ENCODE peak calls at places on chromosomes 7 and 10, in seven cellular contexts. One of them, this sample, is unnamed.

GRCh38 chr10:103431902-103432301 is 20.3 kb downstream of the CALHM2 start:
- DNase-seq in dorsolateral prefrontal cortex: no peak
- DNase-seq in stomach: peak
- DNase-seq in uterus: no peak
- DNase-seq in hepatocyte: no peak
- DNase-seq in IMR-90: peak
- DNase-seq in psoas muscle: no peak
- DNase-seq in this sample: no peak

GRCh38 chr7:108380527-108380926 is 75.7 kb downstream of the NRCAM start:
- DNase-seq in dorsolateral prefrontal cortex: no peak
- DNase-seq in stomach: no peak
- DNase-seq in uterus: no peak
- DNase-seq in hepatocyte: no peak
- DNase-seq in IMR-90: no peak
- DNase-seq in psoas muscle: no peak
- DNase-seq in this sample: no peak

GRCh38 chr7:112453505-112454171 is 3.4 kb downstream of the IFRD1 start:
- DNase-seq in dorsolateral prefrontal cortex: no peak
- DNase-seq in stomach: no peak
- DNase-seq in uterus: no peak
- DNase-seq in hepatocyte: no peak
- DNase-seq in IMR-90: peak
- DNase-seq in psoas muscle: no peak
- DNase-seq in this sample: peak

GRCh38 chr7:128454808-128455555 is 696 bp upstream of the HILPDA start:
- DNase-seq in dorsolateral prefrontal cortex: no peak
- DNase-seq in stomach: no peak
- DNase-seq in uterus: peak
- DNase-seq in hepatocyte: peak
- DNase-seq in IMR-90: peak
- DNase-seq in psoas muscle: no peak
- DNase-seq in this sample: peak

GRCh38 chr7:1950623-1951523 is 280.8 kb downstream of the ELFN1 start:
- DNase-seq in dorsolateral prefrontal cortex: no peak
- DNase-seq in stomach: no peak
- DNase-seq in uterus: no peak
- DNase-seq in hepatocyte: no peak
- DNase-seq in IMR-90: peak
- DNase-seq in psoas muscle: peak
- DNase-seq in this sample: no peak

GRCh38 chr10:15370212-15370740 is 813 bp downstream of the FAM171A1 start:
- DNase-seq in dorsolateral prefrontal cortex: no peak
- DNase-seq in stomach: no peak
- DNase-seq in uterus: no peak
- DNase-seq in hepatocyte: peak
- DNase-seq in IMR-90: peak
- DNase-seq in psoas muscle: peak
- DNase-seq in this sample: peak

GRCh38 chr7:70177166-70177565 is 578.9 kb downstream of the AUTS2 start:
- DNase-seq in dorsolateral prefrontal cortex: no peak
- DNase-seq in stomach: no peak
- DNase-seq in uterus: no peak
- DNase-seq in hepatocyte: no peak
- DNase-seq in IMR-90: no peak
- DNase-seq in psoas muscle: no peak
- DNase-seq in this sample: no peak

GRCh38 chr10:34492081-34492480 is 323.0 kb downstream of the PARD3 start:
- DNase-seq in dorsolateral prefrontal cortex: no peak
- DNase-seq in stomach: no peak
- DNase-seq in uterus: no peak
- DNase-seq in hepatocyte: no peak
- DNase-seq in IMR-90: no peak
- DNase-seq in psoas muscle: no peak
- DNase-seq in this sample: no peak

GRCh38 chr7:157612664-157613561 is 276.1 kb downstream of the DNAJB6 start:
- DNase-seq in dorsolateral prefrontal cortex: no peak
- DNase-seq in stomach: peak
- DNase-seq in uterus: no peak
- DNase-seq in hepatocyte: peak
- DNase-seq in IMR-90: no peak
- DNase-seq in psoas muscle: peak
- DNase-seq in this sample: peak

GRCh38 chr10:86709786-86710185 is 41.5 kb downstream of the LDB3 start:
- DNase-seq in dorsolateral prefrontal cortex: no peak
- DNase-seq in stomach: no peak
- DNase-seq in uterus: no peak
- DNase-seq in hepatocyte: no peak
- DNase-seq in IMR-90: no peak
- DNase-seq in psoas muscle: no peak
- DNase-seq in this sample: no peak

GRCh38 chr7:51369746-51370145 is 53.1 kb upstream of the COBL start:
- DNase-seq in dorsolateral prefrontal cortex: no peak
- DNase-seq in stomach: no peak
- DNase-seq in uterus: no peak
- DNase-seq in hepatocyte: peak
- DNase-seq in IMR-90: no peak
- DNase-seq in psoas muscle: no peak
- DNase-seq in this sample: peak

GRCh38 chr10:95963202-95963991 is 55.6 kb downstream of the CC2D2B start:
- DNase-seq in dorsolateral prefrontal cortex: no peak
- DNase-seq in stomach: no peak
- DNase-seq in uterus: no peak
- DNase-seq in hepatocyte: no peak
- DNase-seq in IMR-90: no peak
- DNase-seq in psoas muscle: no peak
- DNase-seq in this sample: no peak

GRCh38 chr10:78916227-78916626 is 152.5 kb upstream of the ZMIZ1 start:
- DNase-seq in dorsolateral prefrontal cortex: peak
- DNase-seq in stomach: no peak
- DNase-seq in uterus: no peak
- DNase-seq in hepatocyte: no peak
- DNase-seq in IMR-90: no peak
- DNase-seq in psoas muscle: peak
- DNase-seq in this sample: no peak

GRCh38 chr10:1102392-1102791 is 46.2 kb downstream of the WDR37 start:
- DNase-seq in dorsolateral prefrontal cortex: no peak
- DNase-seq in stomach: no peak
- DNase-seq in uterus: no peak
- DNase-seq in hepatocyte: no peak
- DNase-seq in IMR-90: peak
- DNase-seq in psoas muscle: no peak
- DNase-seq in this sample: peak

GRCh38 chr7:79302281-79302680 is 151.2 kb downstream of the MAGI2 start:
- DNase-seq in dorsolateral prefrontal cortex: no peak
- DNase-seq in stomach: no peak
- DNase-seq in uterus: no peak
- DNase-seq in hepatocyte: no peak
- DNase-seq in IMR-90: no peak
- DNase-seq in psoas muscle: no peak
- DNase-seq in this sample: no peak

GRCh38 chr7:79506481-79506880 is 53.0 kb upstream of the MAGI2 start:
- DNase-seq in dorsolateral prefrontal cortex: no peak
- DNase-seq in stomach: no peak
- DNase-seq in uterus: no peak
- DNase-seq in hepatocyte: peak
- DNase-seq in IMR-90: peak
- DNase-seq in psoas muscle: no peak
- DNase-seq in this sample: peak

GRCh38 chr7:156237614-156238013 is 403.0 kb upstream of the RNF32 start:
- DNase-seq in dorsolateral prefrontal cortex: no peak
- DNase-seq in stomach: no peak
- DNase-seq in uterus: no peak
- DNase-seq in hepatocyte: no peak
- DNase-seq in IMR-90: no peak
- DNase-seq in psoas muscle: no peak
- DNase-seq in this sample: no peak

GRCh38 chr10:110168601-110169481 is 38.6 kb upstream of the MXI1 start:
- DNase-seq in dorsolateral prefrontal cortex: no peak
- DNase-seq in stomach: no peak
- DNase-seq in uterus: no peak
- DNase-seq in hepatocyte: peak
- DNase-seq in IMR-90: no peak
- DNase-seq in psoas muscle: no peak
- DNase-seq in this sample: no peak

GRCh38 chr10:122981066-122981464 is 864 bp downstream of the PSTK start:
- DNase-seq in dorsolateral prefrontal cortex: no peak
- DNase-seq in stomach: no peak
- DNase-seq in uterus: no peak
- DNase-seq in hepatocyte: peak
- DNase-seq in IMR-90: peak
- DNase-seq in psoas muscle: no peak
- DNase-seq in this sample: peak
- TF ChIP-seq CTCF in dorsolateral prefrontal cortex: peak
- TF ChIP-seq CTCF in stomach: no peak
- TF ChIP-seq CTCF in uterus: peak
- TF ChIP-seq CTCF in hepatocyte: peak
- TF ChIP-seq CTCF in IMR-90: peak
- TF ChIP-seq CTCF in psoas muscle: peak
- TF ChIP-seq CTCF in this sample: peak

GRCh38 chr10:93222211-93222754 is 148.6 kb downstream of the CYP26A1 start:
- DNase-seq in dorsolateral prefrontal cortex: no peak
- DNase-seq in stomach: no peak
- DNase-seq in uterus: no peak
- DNase-seq in hepatocyte: no peak
- DNase-seq in IMR-90: no peak
- DNase-seq in psoas muscle: no peak
- DNase-seq in this sample: peak
- H3K4me3 ChIP-seq in dorsolateral prefrontal cortex: no peak
- H3K4me3 ChIP-seq in stomach: no peak
- H3K4me3 ChIP-seq in uterus: no peak
- H3K4me3 ChIP-seq in hepatocyte: no peak
- H3K4me3 ChIP-seq in IMR-90: no peak
- H3K4me3 ChIP-seq in psoas muscle: no peak
- H3K4me3 ChIP-seq in this sample: no peak

GRCh38 chr7:20310963-20311742 is 19.5 kb upstream of the ITGB8 start:
- DNase-seq in dorsolateral prefrontal cortex: no peak
- DNase-seq in stomach: no peak
- DNase-seq in uterus: no peak
- DNase-seq in hepatocyte: peak
- DNase-seq in IMR-90: peak
- DNase-seq in psoas muscle: no peak
- DNase-seq in this sample: peak

GRCh38 chr7:20314216-20314615 is 16.5 kb upstream of the ITGB8 start:
- DNase-seq in dorsolateral prefrontal cortex: no peak
- DNase-seq in stomach: no peak
- DNase-seq in uterus: no peak
- DNase-seq in hepatocyte: no peak
- DNase-seq in IMR-90: no peak
- DNase-seq in psoas muscle: no peak
- DNase-seq in this sample: no peak

GRCh38 chr7:20312562-20312961 is 18.1 kb upstream of the ITGB8 start:
- DNase-seq in dorsolateral prefrontal cortex: no peak
- DNase-seq in stomach: no peak
- DNase-seq in uterus: no peak
- DNase-seq in hepatocyte: no peak
- DNase-seq in IMR-90: no peak
- DNase-seq in psoas muscle: no peak
- DNase-seq in this sample: no peak

GRCh38 chr7:20307901-20308300 is 22.8 kb upstream of the ITGB8 start:
- DNase-seq in dorsolateral prefrontal cortex: peak
- DNase-seq in stomach: no peak
- DNase-seq in uterus: no peak
- DNase-seq in hepatocyte: no peak
- DNase-seq in IMR-90: no peak
- DNase-seq in psoas muscle: no peak
- DNase-seq in this sample: no peak

GRCh38 chr7:20311743-20312042 is 19.0 kb upstream of the ITGB8 start:
- DNase-seq in dorsolateral prefrontal cortex: no peak
- DNase-seq in stomach: no peak
- DNase-seq in uterus: no peak
- DNase-seq in hepatocyte: no peak
- DNase-seq in IMR-90: no peak
- DNase-seq in psoas muscle: no peak
- DNase-seq in this sample: no peak
- TF ChIP-seq CTCF in dorsolateral prefrontal cortex: no peak
- TF ChIP-seq CTCF in stomach: no peak
- TF ChIP-seq CTCF in uterus: no peak
- TF ChIP-seq CTCF in hepatocyte: no peak
- TF ChIP-seq CTCF in IMR-90: no peak
- TF ChIP-seq CTCF in psoas muscle: no peak
- TF ChIP-seq CTCF in this sample: no peak

GRCh38 chr10:91887075-91887899 is 22.0 kb downstream of the FGFBP3 start:
- DNase-seq in dorsolateral prefrontal cortex: peak
- DNase-seq in stomach: no peak
- DNase-seq in uterus: peak
- DNase-seq in hepatocyte: peak
- DNase-seq in IMR-90: no peak
- DNase-seq in psoas muscle: peak
- DNase-seq in this sample: peak
- H3K4me3 ChIP-seq in dorsolateral prefrontal cortex: peak
- H3K4me3 ChIP-seq in stomach: peak
- H3K4me3 ChIP-seq in uterus: peak
- H3K4me3 ChIP-seq in hepatocyte: peak
- H3K4me3 ChIP-seq in IMR-90: peak
- H3K4me3 ChIP-seq in psoas muscle: peak
- H3K4me3 ChIP-seq in this sample: peak

GRCh38 chr7:84236398-84236797 is 41.8 kb upstream of the SEMA3A start:
- DNase-seq in dorsolateral prefrontal cortex: no peak
- DNase-seq in stomach: no peak
- DNase-seq in uterus: no peak
- DNase-seq in hepatocyte: no peak
- DNase-seq in IMR-90: peak
- DNase-seq in psoas muscle: no peak
- DNase-seq in this sample: peak

GRCh38 chr7:84231157-84231556 is 36.6 kb upstream of the SEMA3A start:
- DNase-seq in dorsolateral prefrontal cortex: no peak
- DNase-seq in stomach: no peak
- DNase-seq in uterus: no peak
- DNase-seq in hepatocyte: no peak
- DNase-seq in IMR-90: peak
- DNase-seq in psoas muscle: no peak
- DNase-seq in this sample: peak

GRCh38 chr7:84228526-84228925 is 33.9 kb upstream of the SEMA3A start:
- DNase-seq in dorsolateral prefrontal cortex: no peak
- DNase-seq in stomach: no peak
- DNase-seq in uterus: no peak
- DNase-seq in hepatocyte: no peak
- DNase-seq in IMR-90: no peak
- DNase-seq in psoas muscle: no peak
- DNase-seq in this sample: no peak

GRCh38 chr7:84230491-84230890 is 35.9 kb upstream of the SEMA3A start:
- DNase-seq in dorsolateral prefrontal cortex: no peak
- DNase-seq in stomach: no peak
- DNase-seq in uterus: no peak
- DNase-seq in hepatocyte: no peak
- DNase-seq in IMR-90: no peak
- DNase-seq in psoas muscle: no peak
- DNase-seq in this sample: no peak

GRCh38 chr7:84232653-84233052 is 38.1 kb upstream of the SEMA3A start:
- DNase-seq in dorsolateral prefrontal cortex: no peak
- DNase-seq in stomach: no peak
- DNase-seq in uterus: no peak
- DNase-seq in hepatocyte: no peak
- DNase-seq in IMR-90: peak
- DNase-seq in psoas muscle: no peak
- DNase-seq in this sample: peak
- TF ChIP-seq CTCF in dorsolateral prefrontal cortex: no peak
- TF ChIP-seq CTCF in stomach: no peak
- TF ChIP-seq CTCF in uterus: no peak
- TF ChIP-seq CTCF in hepatocyte: peak
- TF ChIP-seq CTCF in IMR-90: peak
- TF ChIP-seq CTCF in psoas muscle: no peak
- TF ChIP-seq CTCF in this sample: peak

GRCh38 chr7:129786179-129786514 is 166.6 kb downstream of the UBE2H start:
- DNase-seq in dorsolateral prefrontal cortex: no peak
- DNase-seq in stomach: no peak
- DNase-seq in uterus: no peak
- DNase-seq in hepatocyte: no peak
- DNase-seq in IMR-90: no peak
- DNase-seq in psoas muscle: no peak
- DNase-seq in this sample: no peak
- H3K4me3 ChIP-seq in dorsolateral prefrontal cortex: no peak
- H3K4me3 ChIP-seq in stomach: no peak
- H3K4me3 ChIP-seq in uterus: no peak
- H3K4me3 ChIP-seq in hepatocyte: no peak
- H3K4me3 ChIP-seq in IMR-90: no peak
- H3K4me3 ChIP-seq in psoas muscle: no peak
- H3K4me3 ChIP-seq in this sample: no peak